ENCODE peak calls at places on chromosome 4, in seven cellular contexts. One of them, this sample, is unnamed.

GRCh38 chr4:148831945-148832344 is 389.7 kb upstream of the NR3C2 start:
- DNase-seq in PC-3: peak; percentile 81
- DNase-seq in upper lobe of right lung: no peak
- DNase-seq in left ventricle myocardium inferior: no peak
- DNase-seq in ascending aorta: no peak
- DNase-seq in nephron progenitor cell: no peak
- DNase-seq in upper lobe of left lung: no peak
- DNase-seq in this sample: no peak

GRCh38 chr4:25011135-25011866 is 19.4 kb downstream of the LGI2 start:
- DNase-seq in PC-3: no peak
- DNase-seq in upper lobe of right lung: no peak
- DNase-seq in left ventricle myocardium inferior: no peak
- DNase-seq in ascending aorta: no peak
- DNase-seq in nephron progenitor cell: no peak
- DNase-seq in upper lobe of left lung: peak; percentile 39
- DNase-seq in this sample: no peak

GRCh38 chr4:153488006-153488718 is 22.0 kb downstream of the TMEM131L start:
- DNase-seq in PC-3: no peak
- DNase-seq in upper lobe of right lung: peak; percentile 74
- DNase-seq in left ventricle myocardium inferior: no peak
- DNase-seq in ascending aorta: no peak
- DNase-seq in nephron progenitor cell: no peak
- DNase-seq in upper lobe of left lung: peak; percentile 67
- DNase-seq in this sample: no peak

GRCh38 chr4:170089743-170090666 is at the start of gene AADAT:
- DNase-seq in PC-3: peak; percentile 69
- DNase-seq in upper lobe of right lung: peak; percentile 91
- DNase-seq in left ventricle myocardium inferior: peak; percentile 79
- DNase-seq in ascending aorta: no peak
- DNase-seq in nephron progenitor cell: peak; percentile 90
- DNase-seq in upper lobe of left lung: peak; percentile 91
- DNase-seq in this sample: peak; percentile 82

GRCh38 chr4:132540797-132541196 is 608.3 kb upstream of the PCDH10 start:
- DNase-seq in PC-3: no peak
- DNase-seq in upper lobe of right lung: no peak
- DNase-seq in left ventricle myocardium inferior: no peak
- DNase-seq in ascending aorta: no peak
- DNase-seq in nephron progenitor cell: no peak
- DNase-seq in upper lobe of left lung: no peak
- DNase-seq in this sample: no peak

GRCh38 chr4:39502034-39502658 is 25.1 kb downstream of the UGDH start:
- DNase-seq in PC-3: peak; percentile 49
- DNase-seq in upper lobe of right lung: no peak
- DNase-seq in left ventricle myocardium inferior: no peak
- DNase-seq in ascending aorta: no peak
- DNase-seq in nephron progenitor cell: no peak
- DNase-seq in upper lobe of left lung: no peak
- DNase-seq in this sample: no peak

GRCh38 chr4:188297873-188298272 is 158.6 kb downstream of the TRIML1 start:
- DNase-seq in PC-3: no peak
- DNase-seq in upper lobe of right lung: no peak
- DNase-seq in left ventricle myocardium inferior: no peak
- DNase-seq in ascending aorta: no peak
- DNase-seq in nephron progenitor cell: no peak
- DNase-seq in upper lobe of left lung: no peak
- DNase-seq in this sample: no peak

GRCh38 chr4:88144866-88145300 is 13.6 kb downstream of the ABCG2 start:
- DNase-seq in PC-3: peak; percentile 89
- DNase-seq in upper lobe of right lung: no peak
- DNase-seq in left ventricle myocardium inferior: no peak
- DNase-seq in ascending aorta: no peak
- DNase-seq in nephron progenitor cell: no peak
- DNase-seq in upper lobe of left lung: no peak
- DNase-seq in this sample: no peak

GRCh38 chr4:108342325-108342986 is 173.7 kb upstream of the LEF1 start:
- DNase-seq in PC-3: no peak
- DNase-seq in upper lobe of right lung: no peak
- DNase-seq in left ventricle myocardium inferior: no peak
- DNase-seq in ascending aorta: no peak
- DNase-seq in nephron progenitor cell: no peak
- DNase-seq in upper lobe of left lung: no peak
- DNase-seq in this sample: no peak

GRCh38 chr4:66572949-66573348 is 902.7 kb upstream of the EPHA5 start:
- DNase-seq in PC-3: peak; percentile 80
- DNase-seq in upper lobe of right lung: no peak
- DNase-seq in left ventricle myocardium inferior: no peak
- DNase-seq in ascending aorta: no peak
- DNase-seq in nephron progenitor cell: no peak
- DNase-seq in upper lobe of left lung: no peak
- DNase-seq in this sample: no peak

GRCh38 chr4:183503497-183504063 is 1.3 kb upstream of the ING2 start:
- DNase-seq in PC-3: peak; percentile 35
- DNase-seq in upper lobe of right lung: no peak
- DNase-seq in left ventricle myocardium inferior: no peak
- DNase-seq in ascending aorta: no peak
- DNase-seq in nephron progenitor cell: no peak
- DNase-seq in upper lobe of left lung: no peak
- DNase-seq in this sample: no peak

GRCh38 chr4:145626623-145626982 is 7.4 kb downstream of the MMAA start:
- DNase-seq in PC-3: no peak
- DNase-seq in upper lobe of right lung: no peak
- DNase-seq in left ventricle myocardium inferior: no peak
- DNase-seq in ascending aorta: no peak
- DNase-seq in nephron progenitor cell: no peak
- DNase-seq in upper lobe of left lung: no peak
- DNase-seq in this sample: no peak

GRCh38 chr4:150244600-150244999 is 166.4 kb downstream of the DCLK2 start:
- DNase-seq in PC-3: peak; percentile 52
- DNase-seq in upper lobe of right lung: no peak
- DNase-seq in left ventricle myocardium inferior: no peak
- DNase-seq in ascending aorta: no peak
- DNase-seq in nephron progenitor cell: no peak
- DNase-seq in upper lobe of left lung: no peak
- DNase-seq in this sample: no peak

GRCh38 chr4:3675251-3676115 is 90.7 kb upstream of the ADRA2C start:
- DNase-seq in PC-3: no peak
- DNase-seq in upper lobe of right lung: peak; percentile 52
- DNase-seq in left ventricle myocardium inferior: no peak
- DNase-seq in ascending aorta: no peak
- DNase-seq in nephron progenitor cell: no peak
- DNase-seq in upper lobe of left lung: peak; percentile 50
- DNase-seq in this sample: peak; percentile 36

GRCh38 chr4:15318621-15319348 is 109.0 kb upstream of the C1QTNF7 start:
- DNase-seq in PC-3: no peak
- DNase-seq in upper lobe of right lung: no peak
- DNase-seq in left ventricle myocardium inferior: no peak
- DNase-seq in ascending aorta: no peak
- DNase-seq in nephron progenitor cell: no peak
- DNase-seq in upper lobe of left lung: no peak
- DNase-seq in this sample: no peak

GRCh38 chr4:8274772-8275241 is 5.3 kb downstream of the HTRA3 start:
- DNase-seq in PC-3: no peak
- DNase-seq in upper lobe of right lung: peak; percentile 76
- DNase-seq in left ventricle myocardium inferior: peak; percentile 90
- DNase-seq in ascending aorta: peak; percentile 52
- DNase-seq in nephron progenitor cell: peak; percentile 84
- DNase-seq in upper lobe of left lung: peak; percentile 90
- DNase-seq in this sample: peak; percentile 60

GRCh38 chr4:147582386-147583077 is 34.7 kb upstream of the TMEM184C start:
- DNase-seq in PC-3: peak; percentile 90
- DNase-seq in upper lobe of right lung: no peak
- DNase-seq in left ventricle myocardium inferior: no peak
- DNase-seq in ascending aorta: no peak
- DNase-seq in nephron progenitor cell: no peak
- DNase-seq in upper lobe of left lung: no peak
- DNase-seq in this sample: no peak

GRCh38 chr4:146453192-146453591 is 68.5 kb downstream of the SLC10A7 start:
- DNase-seq in PC-3: no peak
- DNase-seq in upper lobe of right lung: no peak
- DNase-seq in left ventricle myocardium inferior: no peak
- DNase-seq in ascending aorta: no peak
- DNase-seq in nephron progenitor cell: no peak
- DNase-seq in upper lobe of left lung: no peak
- DNase-seq in this sample: no peak

GRCh38 chr4:38150021-38150671 is 189.9 kb downstream of the PTTG2 start:
- DNase-seq in PC-3: no peak
- DNase-seq in upper lobe of right lung: no peak
- DNase-seq in left ventricle myocardium inferior: no peak
- DNase-seq in ascending aorta: no peak
- DNase-seq in nephron progenitor cell: no peak
- DNase-seq in upper lobe of left lung: no peak
- DNase-seq in this sample: no peak

GRCh38 chr4:38237139-38237538 is 276.9 kb downstream of the PTTG2 start:
- DNase-seq in PC-3: peak; percentile 80
- DNase-seq in upper lobe of right lung: no peak
- DNase-seq in left ventricle myocardium inferior: no peak
- DNase-seq in ascending aorta: no peak
- DNase-seq in nephron progenitor cell: no peak
- DNase-seq in upper lobe of left lung: no peak
- DNase-seq in this sample: no peak

GRCh38 chr4:122584517-122584916 is 36.3 kb downstream of the IL21 start:
- DNase-seq in PC-3: peak; percentile 64
- DNase-seq in upper lobe of right lung: no peak
- DNase-seq in left ventricle myocardium inferior: no peak
- DNase-seq in ascending aorta: no peak
- DNase-seq in nephron progenitor cell: no peak
- DNase-seq in upper lobe of left lung: no peak
- DNase-seq in this sample: no peak

GRCh38 chr4:152342293-152342692 is 193.6 kb downstream of the FBXW7 start:
- DNase-seq in PC-3: peak; percentile 33
- DNase-seq in upper lobe of right lung: no peak
- DNase-seq in left ventricle myocardium inferior: no peak
- DNase-seq in ascending aorta: no peak
- DNase-seq in nephron progenitor cell: no peak
- DNase-seq in upper lobe of left lung: no peak
- DNase-seq in this sample: no peak

GRCh38 chr4:128311659-128312392 is 24.2 kb upstream of the PGRMC2 start:
- DNase-seq in PC-3: peak; percentile 45
- DNase-seq in upper lobe of right lung: no peak
- DNase-seq in left ventricle myocardium inferior: no peak
- DNase-seq in ascending aorta: no peak
- DNase-seq in nephron progenitor cell: no peak
- DNase-seq in upper lobe of left lung: no peak
- DNase-seq in this sample: no peak

GRCh38 chr4:128306992-128307581 is 19.5 kb upstream of the PGRMC2 start:
- DNase-seq in PC-3: no peak
- DNase-seq in upper lobe of right lung: no peak
- DNase-seq in left ventricle myocardium inferior: no peak
- DNase-seq in ascending aorta: no peak
- DNase-seq in nephron progenitor cell: no peak
- DNase-seq in upper lobe of left lung: no peak
- DNase-seq in this sample: no peak

GRCh38 chr4:128308986-128309385 is 21.4 kb upstream of the PGRMC2 start:
- DNase-seq in PC-3: no peak
- DNase-seq in upper lobe of right lung: no peak
- DNase-seq in left ventricle myocardium inferior: no peak
- DNase-seq in ascending aorta: no peak
- DNase-seq in nephron progenitor cell: no peak
- DNase-seq in upper lobe of left lung: no peak
- DNase-seq in this sample: no peak

GRCh38 chr4:128309585-128309984 is 22.0 kb upstream of the PGRMC2 start:
- DNase-seq in PC-3: no peak
- DNase-seq in upper lobe of right lung: no peak
- DNase-seq in left ventricle myocardium inferior: no peak
- DNase-seq in ascending aorta: no peak
- DNase-seq in nephron progenitor cell: no peak
- DNase-seq in upper lobe of left lung: no peak
- DNase-seq in this sample: no peak

DNA sequence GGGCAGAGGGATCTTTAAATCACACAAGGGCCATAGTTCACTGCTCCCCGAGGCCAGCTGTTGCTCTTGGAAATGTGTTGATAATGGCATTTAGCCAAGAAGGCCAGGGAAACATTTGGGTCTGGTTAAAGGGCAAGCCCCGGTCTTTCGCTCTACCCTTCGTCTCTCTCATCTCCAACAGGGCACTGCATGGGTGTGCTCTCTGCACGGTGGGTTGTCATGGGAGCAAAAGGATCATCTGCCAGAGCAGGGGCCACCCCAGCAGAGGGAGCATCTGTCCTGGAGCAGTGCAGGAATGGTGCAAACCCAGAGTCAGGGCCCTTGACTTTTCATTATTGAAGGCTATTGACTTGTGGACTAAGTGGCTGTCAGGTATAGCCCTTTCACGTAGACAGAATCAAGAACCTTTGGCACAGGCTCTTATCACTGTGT is 22.7 kb upstream of the PGRMC2 start:
- DNase-seq in PC-3: no peak
- DNase-seq in upper lobe of right lung: no peak
- DNase-seq in left ventricle myocardium inferior: peak; percentile 25
- DNase-seq in ascending aorta: no peak
- DNase-seq in nephron progenitor cell: no peak
- DNase-seq in upper lobe of left lung: no peak
- DNase-seq in this sample: no peak
- TF ChIP-seq CTCF in PC-3: no peak
- TF ChIP-seq CTCF in upper lobe of right lung: peak; percentile 6
- TF ChIP-seq CTCF in left ventricle myocardium inferior: peak; percentile 53
- TF ChIP-seq CTCF in ascending aorta: no peak
- TF ChIP-seq CTCF in nephron progenitor cell: no peak
- TF ChIP-seq CTCF in upper lobe of left lung: no peak
- TF ChIP-seq CTCF in this sample: no peak

GRCh38 chr4:110480031-110480549 is 4.1 kb downstream of the ENPEP start:
- DNase-seq in PC-3: peak; percentile 30
- DNase-seq in upper lobe of right lung: no peak
- DNase-seq in left ventricle myocardium inferior: no peak
- DNase-seq in ascending aorta: no peak
- DNase-seq in nephron progenitor cell: no peak
- DNase-seq in upper lobe of left lung: no peak
- DNase-seq in this sample: no peak
- TF ChIP-seq CTCF in PC-3: peak; percentile 43
- TF ChIP-seq CTCF in upper lobe of right lung: no peak
- TF ChIP-seq CTCF in left ventricle myocardium inferior: peak; percentile 34
- TF ChIP-seq CTCF in ascending aorta: no peak
- TF ChIP-seq CTCF in nephron progenitor cell: no peak
- TF ChIP-seq CTCF in upper lobe of left lung: no peak
- TF ChIP-seq CTCF in this sample: no peak

DNA sequence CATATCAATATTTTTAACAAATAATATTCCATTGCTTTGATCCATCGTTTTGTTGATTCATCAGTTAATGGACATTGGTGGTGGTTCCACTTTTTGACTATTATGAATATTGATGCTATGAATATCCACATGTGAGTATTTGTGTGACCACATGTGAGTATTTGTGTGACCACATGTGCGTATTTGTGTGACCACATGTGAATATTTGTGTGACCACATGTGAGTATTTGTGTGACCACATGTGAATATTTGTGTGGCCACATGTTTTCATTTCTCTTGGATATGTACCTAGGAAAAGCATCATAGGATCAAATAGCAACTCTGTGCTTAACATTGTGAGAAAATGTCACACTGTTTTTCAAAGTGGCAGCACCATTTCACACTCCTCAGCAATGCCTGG is 433.6 kb upstream of the FRG1 start:
- DNase-seq in PC-3: no peak
- DNase-seq in upper lobe of right lung: no peak
- DNase-seq in left ventricle myocardium inferior: no peak
- DNase-seq in ascending aorta: no peak
- DNase-seq in nephron progenitor cell: no peak
- DNase-seq in upper lobe of left lung: no peak
- DNase-seq in this sample: no peak
- TF ChIP-seq CTCF in PC-3: no peak
- TF ChIP-seq CTCF in upper lobe of right lung: no peak
- TF ChIP-seq CTCF in left ventricle myocardium inferior: no peak
- TF ChIP-seq CTCF in ascending aorta: no peak
- TF ChIP-seq CTCF in nephron progenitor cell: no peak
- TF ChIP-seq CTCF in upper lobe of left lung: no peak
- TF ChIP-seq CTCF in this sample: no peak

GRCh38 chr4:182261651-182262223 is 18.5 kb downstream of the TENM3 start:
- DNase-seq in PC-3: no peak
- DNase-seq in upper lobe of right lung: no peak
- DNase-seq in left ventricle myocardium inferior: no peak
- DNase-seq in ascending aorta: no peak
- DNase-seq in nephron progenitor cell: no peak
- DNase-seq in upper lobe of left lung: no peak
- DNase-seq in this sample: no peak
- TF ChIP-seq CTCF in PC-3: no peak
- TF ChIP-seq CTCF in upper lobe of right lung: no peak
- TF ChIP-seq CTCF in left ventricle myocardium inferior: no peak
- TF ChIP-seq CTCF in ascending aorta: no peak
- TF ChIP-seq CTCF in nephron progenitor cell: no peak
- TF ChIP-seq CTCF in upper lobe of left lung: no peak
- TF ChIP-seq CTCF in this sample: no peak

This sample was measured in lower lobe of right lung.